ENCODE peak calls at places on chromosomes 5 and 9, in four cellular contexts. S, Z, P and T are unnamed samples.

GRCh38 chr5:97420646-97421045 is 237.6 kb upstream of the RIOK2 start:
- DNase-seq in S (no peak), P (no peak), Z (no peak), T (no peak)

GRCh38 chr9:34520096-34520495 is 2.7 kb downstream of the ENHO start:
- DNase-seq in S (no peak), P (no peak), Z (no peak), T (no peak)

GRCh38 chr5:174735498-174736350 is 11.3 kb downstream of the MSX2 start:
- DNase-seq in S (no peak), P (no peak), Z (no peak), T (no peak)

GRCh38 chr9:100160021-100160420 is 61.0 kb downstream of the INVS start:
- DNase-seq in S (no peak), Z (no peak), P (no peak), T (no peak)

GRCh38 chr5:19739691-19740090 is 248.3 kb downstream of the CDH18 start:
- DNase-seq in S (peak), Z (no peak), P (peak), T (no peak)

GRCh38 chr9:68832101-68832500 is 127.1 kb downstream of the PIP5K1B start:
- DNase-seq in P (no peak), Z (no peak), S (no peak), T (no peak)

GRCh38 chr9:98943682-98944129 is at the start of gene COL15A1:
- DNase-seq in Z (no peak), S (peak), P (no peak), T (no peak)

GRCh38 chr5:172541764-172542120 is 87.4 kb upstream of the SH3PXD2B start:
- DNase-seq in S (no peak), Z (no peak), P (no peak), T (no peak)

GRCh38 chr9:135332516-135332915 is 147.1 kb upstream of the PPP1R26 start:
- DNase-seq in P (no peak), Z (no peak), S (no peak), T (no peak)

GRCh38 chr5:2686725-2687124 is 64.8 kb downstream of the IRX2 start:
- DNase-seq in S (no peak), P (no peak), Z (peak), T (no peak)

GRCh38 chr5:66769839-66770617 is 173.8 kb downstream of the MAST4 start:
- DNase-seq in P (peak), S (peak), Z (peak), T (no peak)

GRCh38 chr5:10500669-10501068 is 59.0 kb downstream of the ROPN1L start:
- DNase-seq in S (no peak), P (no peak), Z (no peak), T (no peak)

GRCh38 chr9:68780735-68781134 is 75.7 kb downstream of the PIP5K1B start:
- DNase-seq in Z (peak), P (no peak), S (peak), T (peak)

GRCh38 chr5:120778491-120779293 is 314.6 kb downstream of the PRR16 start:
- DNase-seq in Z (no peak), P (no peak), S (peak), T (no peak)

GRCh38 chr9:91855196-91855595 is 94.8 kb downstream of the ROR2 start:
- DNase-seq in S (no peak), Z (no peak), P (no peak), T (no peak)

GRCh38 chr5:156396830-156397081 is 69.8 kb downstream of the SGCD start:
- DNase-seq in S (no peak), P (no peak), Z (no peak), T (no peak)

GRCh38 chr5:59814563-59814872 is 79.0 kb downstream of the PDE4D start:
- DNase-seq in Z (no peak), P (no peak), S (no peak), T (no peak)

GRCh38 chr9:128625391-128626145 is 31.1 kb downstream of the DYNC2I2 start:
- DNase-seq in Z (no peak), P (no peak), S (no peak), T (no peak)

GRCh38 chr5:178333821-178334481 is 101.3 kb upstream of the PHYKPL start:
- DNase-seq in P (no peak), Z (no peak), S (no peak), T (no peak)

GRCh38 chr5:132501961-132502931 is 11.7 kb upstream of the IRF1 start:
- DNase-seq in P (no peak), Z (no peak), S (no peak), T (no peak)

GRCh38 chr5:151345808-151346478 is 1.4 kb downstream of the SLC36A2 start:
- DNase-seq in Z (no peak), S (peak), P (no peak), T (peak)

GRCh38 chr5:86461169-86461956 is 156.4 kb upstream of the COX7C start:
- DNase-seq in P (no peak), Z (no peak), S (peak), T (peak)

GRCh38 chr9:6733831-6734230 is 23.9 kb upstream of the KDM4C start:
- DNase-seq in P (no peak), S (no peak), Z (no peak), T (no peak)

GRCh38 chr9:134712922-134713321 is 71.3 kb downstream of the COL5A1 start:
- DNase-seq in S (no peak), Z (no peak), P (no peak), T (no peak)

GRCh38 chr5:35183243-35183955 is 46.9 kb downstream of the PRLR start:
- DNase-seq in P (no peak), S (peak), Z (peak), T (peak)

GRCh38 chr9:109452761-109453160 is 45.3 kb downstream of the PTPN3 start:
- DNase-seq in Z (no peak), P (no peak), S (peak), T (no peak)

GRCh38 chr5:66554884-66555283 is 41.3 kb upstream of the MAST4 start:
- DNase-seq in Z (no peak), P (no peak), S (no peak), T (no peak)

GRCh38 chr5:73917433-73917832 is 291.4 kb downstream of the ARHGEF28 start:
- DNase-seq in Z (no peak), S (no peak), P (no peak), T (no peak)

GRCh38 chr5:175772747-175773533 is 98.4 kb upstream of the CPLX2 start:
- DNase-seq in P (no peak), S (peak), Z (peak), T (no peak)

GRCh38 chr5:55062039-55062779 is 38.2 kb downstream of the GZMK start:
- DNase-seq in P (no peak), Z (no peak), S (no peak), T (no peak)

GRCh38 chr9:76161103-76161502 is 233.1 kb downstream of the RFK start:
- DNase-seq in Z (no peak), S (no peak), P (no peak), T (no peak)

GRCh38 chr9:94173632-94174031 is 85.5 kb upstream of the ZNF169 start:
- DNase-seq in Z (no peak), S (no peak), P (no peak), T (no peak)

GRCh38 chr5:36444582-36444999 is 142.9 kb upstream of the RANBP3L start:
- DNase-seq in P (no peak), Z (peak), S (peak), T (no peak)

GRCh38 chr5:37424441-37424840 is 45.3 kb downstream of the WDR70 start:
- DNase-seq in S (no peak), Z (no peak), P (no peak), T (no peak)

GRCh38 chr9:119215651-119216050 is 153.6 kb downstream of the BRINP1 start:
- DNase-seq in S (no peak), Z (no peak), P (no peak), T (no peak)

GRCh38 chr5:76641514-76642120 is 18.4 kb upstream of the F2RL2 start:
- DNase-seq in Z (peak), P (peak), S (peak), T (peak)

GRCh38 chr9:5976668-5977397 is 38.6 kb downstream of the RANBP6 start:
- DNase-seq in S (peak), Z (no peak), P (no peak), T (no peak)